ENCODE peak calls at places on chromosomes 4 and X, in six cellular contexts. J is dermis microvascular lymphatic vessel endothelial cell, H is H4, X is cardiac muscle cell, N is fibroblast of the aortic adventitia, L is GM23248. Z is an unnamed sample.

GRCh38 chr4:6008092-6008551 is 10.1 kb downstream of the C4orf50 start:
- DNase-seq in J (no peak), H (no peak), X (no peak), N (no peak), L (no peak), Z (no peak)

GRCh38 chrX:132918523-132918922 is 39.9 kb downstream of the HS6ST2 start:
- DNase-seq in J (no peak), H (no peak), X (no peak), N (no peak), L (no peak), Z (no peak)

GRCh38 chrX:19673334-19674040 is 158.2 kb upstream of the MAP3K15 start:
- DNase-seq in J (peak; percentile 92), H (peak; percentile 67), X (peak; percentile 95), N (peak; percentile 97), L (peak; percentile 94), Z (no peak)

GRCh38 chr4:109025471-109026076 is 262.7 kb upstream of the ETNPPL start:
- DNase-seq in J (no peak), H (no peak), X (no peak), N (no peak), L (no peak), Z (no peak)

GRCh38 chrX:115013705-115014104 is 3.7 kb downstream of the IL13RA2 start:
- DNase-seq in J (no peak), H (no peak), X (peak; percentile 68), N (peak; percentile 57), L (peak; percentile 57), Z (no peak)

GRCh38 chr4:3409571-3410091 is 32.1 kb upstream of the HGFAC start:
- DNase-seq in J (no peak), H (no peak), X (no peak), N (no peak), L (no peak), Z (no peak)

GRCh38 chrX:53294024-53294648 is 12.8 kb upstream of the IQSEC2 start:
- DNase-seq in J (peak; percentile 1), H (no peak), X (peak; percentile 8), N (peak; percentile 11), L (peak; percentile 14), Z (no peak)

GRCh38 chr4:122329876-122330595 is 48.8 kb upstream of the ADAD1 start:
- DNase-seq in J (peak; percentile 1), H (no peak), X (peak; percentile 21), N (peak; percentile 66), L (peak; percentile 58), Z (no peak)

GRCh38 chrX:73683236-73683859 is 120.4 kb downstream of the CHIC1 start:
- DNase-seq in J (no peak), H (no peak), X (peak; percentile 16), N (peak; percentile 44), L (peak; percentile 75), Z (no peak)

GRCh38 chrX:68696267-68696666 is 48.8 kb downstream of the STARD8 start:
- DNase-seq in J (no peak), H (no peak), X (no peak), N (no peak), L (no peak), Z (no peak)

GRCh38 chrX:94633237-94633636 is 959.2 kb downstream of the FAM133A start:
- DNase-seq in J (no peak), H (no peak), X (no peak), N (no peak), L (no peak), Z (no peak)

GRCh38 chrX:36961590-36961989 is 46.6 kb upstream of the FAM47C start:
- DNase-seq in J (no peak), H (peak; percentile 37), X (no peak), N (no peak), L (no peak), Z (no peak)

GRCh38 chr4:25343671-25344070 is 31.1 kb downstream of the ZCCHC4 start:
- DNase-seq in J (no peak), H (no peak), X (no peak), N (no peak), L (peak; percentile 34), Z (no peak)

Z was measured in Panc1.